ENCODE peak calls at places on chromosomes 13 and 19, in seven cellular contexts. C is mammary epithelial cell, X is fibroblast of lung, D is PC-3, T is neural progenitor cell, I is keratinocyte, N is DND-41. Z is an unnamed sample.

GRCh38 chr13:49210114-49210513 is 10.0 kb upstream of the MLNR start:
- DNase-seq in I (no peak), C (no peak), D (no peak), X (no peak), N (no peak), T (no peak), Z (no peak)

GRCh38 chr13:110689711-110690110 is 16.2 kb downstream of the CARS2 start:
- DNase-seq in T (no peak), I (no peak), X (no peak), C (no peak), D (no peak), N (no peak), Z (no peak)

GRCh38 chr19:4083677-4084546 is 17.2 kb upstream of the ZBTB7A start:
- DNase-seq in N (peak; percentile 40), D (peak; percentile 61), I (no peak), X (no peak), T (no peak), C (no peak), Z (no peak)

GRCh38 chr19:50791594-50792245 is 1.5 kb downstream of the ACP4 start:
- DNase-seq in C (no peak), N (no peak), T (no peak), X (no peak), I (no peak), D (peak; percentile 23), Z (no peak)

GRCh38 chr13:92387245-92387644 is 839.4 kb upstream of the GPC6 start:
- DNase-seq in T (no peak), X (no peak), N (no peak), I (no peak), D (no peak), C (no peak), Z (no peak)

GRCh38 chr13:113184568-113185440 is 23.7 kb downstream of the PCID2 start:
- DNase-seq in I (no peak), T (no peak), N (peak; percentile 29), C (no peak), X (no peak), D (no peak), Z (no peak)

GRCh38 chr13:95067303-95067702 is 233.9 kb downstream of the ABCC4 start:
- DNase-seq in D (peak; percentile 61), T (no peak), X (peak; percentile 17), C (no peak), I (no peak), N (no peak), Z (no peak)

GRCh38 chr13:48266967-48267639 is 34.1 kb downstream of the ITM2B start:
- DNase-seq in D (no peak), T (no peak), I (no peak), N (no peak), C (no peak), X (no peak), Z (peak; percentile 68)

GRCh38 chr13:87331178-87331577 is 340.0 kb upstream of the SLITRK5 start:
- DNase-seq in C (peak; percentile 91), I (peak; percentile 5), X (peak; percentile 74), N (no peak), T (no peak), D (no peak), Z (no peak)

GRCh38 chr13:53237696-53238095 is 209.1 kb downstream of the OLFM4 start:
- DNase-seq in N (no peak), D (no peak), T (peak; percentile 43), I (no peak), C (no peak), X (no peak), Z (peak; percentile 39)

GRCh38 chr19:35123573-35123972 is 8.0 kb downstream of the FXYD3 start:
- DNase-seq in T (no peak), C (peak; percentile 88), I (no peak), X (no peak), N (no peak), D (peak; percentile 81), Z (no peak)

GRCh38 chr13:102830646-102831045 is 15.2 kb upstream of the ERCC5 start:
- DNase-seq in I (no peak), C (no peak), X (no peak), N (no peak), D (peak; percentile 50), T (no peak), Z (peak; percentile 48)

GRCh38 chr13:53783466-53783865 is 754.9 kb downstream of the OLFM4 start:
- DNase-seq in X (no peak), C (no peak), N (no peak), D (no peak), T (no peak), I (no peak), Z (no peak)

GRCh38 chr19:49555600-49556411 is 24.6 kb downstream of the NOSIP start:
- DNase-seq in C (no peak), T (peak; percentile 97), D (peak; percentile 35), N (peak; percentile 61), X (peak; percentile 56), I (no peak), Z (peak; percentile 96)

DNA sequence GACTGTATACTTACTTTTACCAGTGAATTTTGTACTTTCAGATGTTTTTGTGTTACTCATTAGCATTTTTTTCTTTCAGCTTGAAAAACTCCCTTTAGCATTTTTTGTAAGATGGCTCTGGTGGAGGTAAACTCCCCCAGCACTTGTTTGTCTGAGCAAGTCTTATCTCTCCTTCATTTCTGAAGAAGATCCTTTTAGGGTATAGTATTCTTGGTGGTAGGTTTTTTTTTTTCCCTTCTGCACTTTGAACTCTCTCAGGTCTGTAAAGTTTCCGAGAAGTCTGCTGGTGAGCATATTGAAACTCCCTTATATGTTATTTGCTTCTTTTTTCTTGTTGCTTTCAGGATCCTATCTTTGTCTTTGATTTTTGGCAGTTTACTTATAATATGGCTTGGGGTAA is 35.1 kb downstream of the IGFL3 start:
- DNase-seq in N (no peak), D (no peak), I (no peak), T (no peak), C (no peak), X (no peak), Z (no peak)
- TF ChIP-seq EZH2 in N (no peak), D (no peak), I (no peak), T (no peak), C (no peak), X (no peak), Z (no peak)

GRCh38 chr13:36884235-36884634 is 35.8 kb downstream of the SMAD9 start:
- DNase-seq in I (no peak), N (no peak), X (no peak), C (no peak), D (no peak), T (no peak), Z (no peak)

GRCh38 chr13:36888645-36889044 is 31.4 kb downstream of the SMAD9 start:
- DNase-seq in X (no peak), T (no peak), I (no peak), C (no peak), N (no peak), D (no peak), Z (no peak)

GRCh38 chr13:36885901-36886300 is 34.1 kb downstream of the SMAD9 start:
- DNase-seq in C (no peak), N (no peak), T (no peak), I (no peak), D (no peak), X (no peak), Z (no peak)

GRCh38 chr13:36891752-36892151 is 28.3 kb downstream of the SMAD9 start:
- DNase-seq in D (no peak), T (no peak), N (no peak), I (no peak), C (no peak), X (no peak), Z (no peak)

GRCh38 chr13:36887758-36888521 is 32.1 kb downstream of the SMAD9 start:
- DNase-seq in X (no peak), C (no peak), N (no peak), I (no peak), T (peak; percentile 26), D (no peak), Z (no peak)
- H3K27ac ChIP-seq in X (no peak overlapping the region), C (no peak overlapping the region), N (no peak overlapping the region), I (no peak overlapping the region), T (no peak overlapping the region), D (no peak overlapping the region), Z (no peak overlapping the region)

GRCh38 chr13:30051531-30052060 is 201.2 kb upstream of the UBL3 start:
- DNase-seq in N (no peak), I (no peak), D (peak; percentile 22), X (no peak), T (no peak), C (peak; percentile 54), Z (no peak)
- TF ChIP-seq CTCF in N (no peak), I (no peak), D (no peak), X (no peak), T (no peak), C (no peak), Z (no peak)

GRCh38 chr19:53992815-53993214 is 1.4 kb downstream of the CACNG6 start:
- DNase-seq in T (no peak), D (no peak), I (no peak), C (no peak), X (no peak), N (no peak), Z (no peak)

GRCh38 chr19:53991224-53992113 is at the start of gene CACNG6:
- DNase-seq in C (no peak), T (peak; percentile 72), N (no peak), X (no peak), D (peak; percentile 48), I (no peak), Z (no peak)

GRCh38 chr19:53993448-53993847 is 2.0 kb downstream of the CACNG6 start:
- DNase-seq in T (no peak), N (no peak), I (no peak), X (no peak), C (no peak), D (no peak), Z (no peak)

GRCh38 chr19:53989600-53990533 is 1.6 kb upstream of the CACNG6 start:
- DNase-seq in D (no peak), T (no peak), N (no peak), X (no peak), C (no peak), I (no peak), Z (no peak)

GRCh38 chr19:53992211-53992610 is 774 bp downstream of the CACNG6 start:
- DNase-seq in N (no peak), X (no peak), C (no peak), I (no peak), D (no peak), T (no peak), Z (no peak)
- TF ChIP-seq EZH2 in N (no peak), X (no peak), C (no peak), I (no peak), D (no peak), T (no peak), Z (no peak)

GRCh38 chr19:38289955-38290354 is 14.1 kb upstream of the C19orf33 start:
- DNase-seq in T (no peak), N (no peak), X (no peak), D (no peak), I (no peak), C (no peak), Z (no peak)
- H3K27ac ChIP-seq in T (no peak overlapping the region), N (no peak overlapping the region), X (peak overlapping the region; percentile 18), D (peak overlapping the region; percentile 93), I (peak overlapping the region; percentile 81), C (peak overlapping the region; percentile 41), Z (no peak overlapping the region)

Z was measured in A673.